ENCODE peak calls at places on chromosomes 6 and 20, in six cellular contexts. Y is PC-3; Q is fibroblast of lung; C is A549; U is CD8-positive, alpha-beta T cell; B is lung. S is an unnamed sample.

GRCh38 chr6:136178749-136179148 is 71.4 kb downstream of the MTFR2 start:
- DNase-seq in Y (no peak), U (no peak), Q (no peak), B (no peak), C (no peak), S (no peak)

GRCh38 chr6:155050311-155050710 is 55.2 kb downstream of the TIAM2 start:
- DNase-seq in U (peak; percentile 14), Y (peak; percentile 22), C (no peak), B (no peak), Q (peak; percentile 97), S (no peak)

GRCh38 chr6:111096246-111096645 is 8.9 kb downstream of the SLC16A10 start:
- DNase-seq in Q (no peak), B (peak; percentile 56), C (no peak), U (peak; percentile 49), Y (peak; percentile 57), S (no peak)

GRCh38 chr6:111980168-111980567 is 73.7 kb upstream of the CCN6 start:
- DNase-seq in U (no peak), C (no peak), Y (no peak), Q (peak; percentile 91), B (no peak), S (peak; percentile 65)

GRCh38 chr6:165571721-165572132 is 91.3 kb downstream of the PDE10A start:
- DNase-seq in Y (no peak), U (no peak), C (no peak), B (no peak), Q (peak; percentile 37), S (peak; percentile 42)

GRCh38 chr20:8964944-8965562 is 103.8 kb upstream of the PLCB4 start:
- DNase-seq in B (no peak), C (no peak), Y (peak; percentile 51), U (no peak), Q (no peak), S (no peak)

GRCh38 chr6:164039954-164040375 is 625.4 kb downstream of the QKI start:
- DNase-seq in U (no peak), C (no peak), Q (no peak), B (peak; percentile 38), Y (no peak), S (no peak)

GRCh38 chr20:59939879-59940128 is 301 bp downstream of the PPP1R3D start:
- DNase-seq in B (no peak), Q (no peak), U (no peak), C (no peak), Y (no peak), S (no peak)

GRCh38 chr6:170152111-170152926 is 138.6 kb downstream of the DLL1 start:
- DNase-seq in B (no peak), C (no peak), Y (no peak), U (no peak), Q (peak; percentile 19), S (no peak)

GRCh38 chr6:79385893-79386292 is 151.3 kb downstream of the LCA5 start:
- DNase-seq in U (no peak), C (no peak), Q (peak; percentile 0), B (no peak), Y (peak; percentile 73), S (no peak)

GRCh38 chr20:7672551-7672950 is 267.7 kb downstream of the HAO1 start:
- DNase-seq in Y (no peak), U (no peak), C (no peak), Q (no peak), B (no peak), S (no peak)

GRCh38 chr6:3422457-3422816 is 34.4 kb downstream of the SLC22A23 start:
- DNase-seq in Q (no peak), U (no peak), B (no peak), Y (no peak), C (no peak), S (no peak)

GRCh38 chr20:52812231-52812847 is 159.8 kb upstream of the TSHZ2 start:
- DNase-seq in B (no peak), Q (no peak), U (no peak), C (peak; percentile 10), Y (no peak), S (no peak)

GRCh38 chr6:143555071-143555492 is 43.6 kb upstream of the FUCA2 start:
- DNase-seq in Q (peak; percentile 19), B (no peak), C (no peak), U (no peak), Y (no peak), S (no peak)

GRCh38 chr6:134424131-134424794 is 106.4 kb upstream of the SGK1 start:
- DNase-seq in C (no peak), B (no peak), U (no peak), Y (peak; percentile 34), Q (no peak), S (no peak)

GRCh38 chr20:57211949-57212889 is 54.2 kb downstream of the BMP7 start:
- DNase-seq in Y (peak; percentile 93), Q (peak; percentile 96), B (no peak), C (peak; percentile 54), U (no peak), S (peak; percentile 81)

GRCh38 chr6:149990109-149990671 is 26.4 kb downstream of the ULBP1 start:
- DNase-seq in U (no peak), Q (no peak), C (no peak), Y (no peak), B (no peak), S (no peak)
- H3K4me3 ChIP-seq in U (peak overlapping the region; percentile 57), Q (no peak overlapping the region), C (peak overlapping the region; percentile 45), Y (no peak overlapping the region), B (no peak overlapping the region), S (peak overlapping the region; percentile 18)

DNA sequence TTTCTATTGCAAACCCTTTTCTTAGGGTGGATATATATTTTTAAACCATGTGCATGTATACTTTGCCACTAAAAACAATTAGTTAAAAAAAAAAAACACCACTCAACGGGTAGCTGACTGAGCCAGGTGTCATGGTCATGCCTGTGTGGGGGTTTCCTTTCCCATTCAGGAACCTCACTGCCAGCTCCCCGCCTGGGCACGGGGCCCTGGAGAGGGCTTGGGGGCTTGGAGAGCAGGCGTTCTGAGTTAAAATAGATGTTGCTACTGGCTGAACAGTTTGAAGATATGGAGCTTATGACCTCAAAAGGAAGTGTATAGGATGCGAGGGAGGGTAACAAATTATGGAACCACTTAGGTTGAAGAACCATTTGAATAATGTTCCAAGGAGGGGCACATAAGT is 9.8 kb downstream of the STX16 start:
- DNase-seq in C (no peak), Q (no peak), B (no peak), U (no peak), Y (no peak), S (no peak)
- H3K4me1 ChIP-seq in C (peaks cover 7% of the 10 kb centered on the region), Q (no peaks in the 10 kb centered on the region), B (peaks cover 6% of the 10 kb centered on the region), U (peaks cover 70% of the 10 kb centered on the region), Y (peaks cover 36% of the 10 kb centered on the region), S (peaks cover 43% of the 10 kb centered on the region)

DNA sequence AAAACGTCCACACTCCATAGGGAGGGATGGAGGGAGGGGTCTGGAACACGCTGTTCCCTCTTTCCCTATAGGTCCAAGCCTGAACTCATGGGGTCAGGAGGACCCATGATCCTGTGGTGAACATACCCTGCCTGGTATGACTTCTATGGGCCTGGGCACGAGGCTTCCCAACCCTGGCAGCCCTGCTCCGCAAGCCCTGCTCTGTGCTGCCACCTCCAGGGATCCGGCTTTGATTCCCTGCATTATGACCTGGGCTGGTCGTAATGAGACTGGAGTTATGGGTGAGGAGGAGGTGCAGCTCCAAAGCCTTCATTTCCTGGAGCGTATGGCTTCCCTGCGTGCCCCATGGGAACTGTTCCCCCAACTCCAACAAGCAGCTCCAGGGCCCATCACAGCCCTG is 54.9 kb downstream of the CDH22 start:
- DNase-seq in C (peak; percentile 46), Q (no peak), B (no peak), Y (peak; percentile 58), U (no peak), S (no peak)
- TF ChIP-seq CTCF in C (peak; percentile 34), Q (peak; percentile 8), B (no peak), Y (peak; percentile 58), U (no peak), S (peak; percentile 29)

DNA sequence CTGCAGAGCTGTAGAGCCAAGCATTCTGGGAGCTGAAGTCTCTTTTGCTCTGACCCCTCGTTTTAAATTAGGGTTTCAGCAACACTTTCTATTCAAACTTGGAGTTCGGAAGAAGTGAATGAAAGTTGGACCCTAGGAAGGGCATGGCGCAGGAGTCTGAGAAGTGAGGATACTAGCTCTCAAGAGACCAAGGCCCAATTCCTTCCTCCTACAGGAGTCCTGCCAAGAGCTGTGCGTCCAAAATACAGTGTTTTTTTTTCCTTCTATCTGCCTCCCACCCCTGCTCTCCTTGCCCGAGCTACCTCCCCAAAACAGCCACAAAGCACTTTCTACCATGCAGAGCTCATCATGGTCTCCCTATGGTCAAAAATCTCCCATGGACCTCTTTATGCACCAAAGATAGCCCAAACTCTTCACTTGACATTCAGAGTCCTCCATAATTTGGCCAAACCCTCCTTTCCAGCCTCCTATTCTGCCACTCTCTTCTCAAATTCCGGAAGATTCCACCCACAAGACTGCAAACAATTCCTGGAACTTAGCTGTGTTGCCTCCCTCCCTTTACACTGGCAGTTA is 649 bp upstream of the CSNK2A1 start:
- DNase-seq in Y (no peak), U (no peak), B (no peak), C (no peak), Q (no peak), S (no peak)
- H3K4me3 ChIP-seq in Y (peak overlapping the region; percentile 90), U (peak overlapping the region; percentile 36), B (no peak overlapping the region), C (peak overlapping the region; percentile 62), Q (no peak overlapping the region), S (peak overlapping the region; percentile 58)

S was measured in cardiac muscle cell.